ENCODE peak calls at places on chromosomes 12 and 14, in nine cellular contexts. One of them, this sample, is unnamed. For H3K4me1, the result is how much of the 10 kb centered on the place peaks cover.

GRCh38 chr14:51224551-51224950 is 15.5 kb upstream of the TMX1 start:
- DNase-seq in Peyer's patch: no peak
- DNase-seq in mammary epithelial cell: no peak
- DNase-seq in H1: no peak
- DNase-seq in left ventricle myocardium inferior: no peak
- DNase-seq in Panc1: no peak
- DNase-seq in colonic mucosa: no peak
- DNase-seq in ovary: no peak
- DNase-seq in stomach: no peak
- DNase-seq in this sample: no peak

GRCh38 chr12:114976959-114977358 is 293.0 kb upstream of the TBX3 start:
- DNase-seq in stomach: no peak
- DNase-seq in H1: no peak
- DNase-seq in Peyer's patch: no peak
- DNase-seq in left ventricle myocardium inferior: no peak
- DNase-seq in ovary: no peak
- DNase-seq in Panc1: peak
- DNase-seq in colonic mucosa: no peak
- DNase-seq in mammary epithelial cell: peak
- DNase-seq in this sample: no peak

GRCh38 chr12:68042212-68042699 is 53.0 kb downstream of the IFNG-AS1 start:
- DNase-seq in stomach: no peak
- DNase-seq in left ventricle myocardium inferior: no peak
- DNase-seq in ovary: no peak
- DNase-seq in Peyer's patch: peak
- DNase-seq in colonic mucosa: no peak
- DNase-seq in H1: no peak
- DNase-seq in mammary epithelial cell: peak
- DNase-seq in Panc1: no peak
- DNase-seq in this sample: no peak

GRCh38 chr12:24069532-24070395 is 120.3 kb upstream of the SOX5 start:
- DNase-seq in stomach: no peak
- DNase-seq in Panc1: no peak
- DNase-seq in H1: no peak
- DNase-seq in colonic mucosa: peak
- DNase-seq in Peyer's patch: no peak
- DNase-seq in left ventricle myocardium inferior: no peak
- DNase-seq in mammary epithelial cell: peak
- DNase-seq in ovary: no peak
- DNase-seq in this sample: no peak

GRCh38 chr12:68854554-68854953 is 46.6 kb downstream of the MDM2 start:
- DNase-seq in mammary epithelial cell: no peak
- DNase-seq in Panc1: no peak
- DNase-seq in left ventricle myocardium inferior: no peak
- DNase-seq in ovary: no peak
- DNase-seq in colonic mucosa: no peak
- DNase-seq in H1: no peak
- DNase-seq in stomach: no peak
- DNase-seq in Peyer's patch: no peak
- DNase-seq in this sample: no peak

GRCh38 chr14:61280526-61281185 is 482 bp downstream of the TMEM30B start:
- DNase-seq in left ventricle myocardium inferior: peak
- DNase-seq in colonic mucosa: peak
- DNase-seq in Panc1: no peak
- DNase-seq in ovary: peak
- DNase-seq in H1: no peak
- DNase-seq in Peyer's patch: peak
- DNase-seq in mammary epithelial cell: peak
- DNase-seq in stomach: peak
- DNase-seq in this sample: peak

GRCh38 chr12:78835493-78835892 is 29.1 kb upstream of the SYT1 start:
- DNase-seq in H1: no peak
- DNase-seq in Panc1: no peak
- DNase-seq in stomach: no peak
- DNase-seq in left ventricle myocardium inferior: no peak
- DNase-seq in mammary epithelial cell: no peak
- DNase-seq in Peyer's patch: no peak
- DNase-seq in colonic mucosa: no peak
- DNase-seq in ovary: no peak
- DNase-seq in this sample: no peak

GRCh38 chr14:32078794-32079663 is 1.9 kb downstream of the ARHGAP5 start:
- DNase-seq in left ventricle myocardium inferior: no peak
- DNase-seq in H1: no peak
- DNase-seq in Panc1: no peak
- DNase-seq in mammary epithelial cell: peak
- DNase-seq in stomach: no peak
- DNase-seq in ovary: no peak
- DNase-seq in colonic mucosa: no peak
- DNase-seq in Peyer's patch: no peak
- DNase-seq in this sample: no peak

GRCh38 chr12:95980437-95980836 is 15.7 kb downstream of the HAL start:
- DNase-seq in left ventricle myocardium inferior: no peak
- DNase-seq in colonic mucosa: no peak
- DNase-seq in Panc1: no peak
- DNase-seq in stomach: no peak
- DNase-seq in mammary epithelial cell: no peak
- DNase-seq in ovary: no peak
- DNase-seq in H1: no peak
- DNase-seq in Peyer's patch: no peak
- DNase-seq in this sample: no peak

DNA sequence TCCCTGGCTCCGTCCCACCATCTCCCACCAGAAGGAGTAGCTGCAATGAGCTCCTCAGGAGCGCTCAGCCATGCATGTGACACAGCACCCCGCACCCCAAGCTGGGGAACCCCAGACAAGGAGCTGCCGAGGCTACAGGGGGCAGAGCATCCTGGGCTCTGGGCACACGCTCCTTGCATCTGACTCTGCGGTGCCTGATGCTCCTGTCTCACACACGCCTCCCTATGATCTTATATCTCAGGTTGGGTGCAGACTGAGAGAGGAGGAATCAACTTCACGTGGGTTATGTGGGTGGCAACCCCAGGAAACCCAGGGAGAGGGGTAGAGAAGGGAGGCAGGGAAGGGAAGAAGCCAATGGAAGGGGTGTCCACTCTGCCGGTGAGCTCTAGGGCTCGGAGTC is 60.0 kb downstream of the CCNK start:
- DNase-seq in Peyer's patch: no peak
- DNase-seq in left ventricle myocardium inferior: no peak
- DNase-seq in stomach: no peak
- DNase-seq in colonic mucosa: no peak
- DNase-seq in H1: no peak
- DNase-seq in mammary epithelial cell: no peak
- DNase-seq in Panc1: no peak
- DNase-seq in ovary: no peak
- DNase-seq in this sample: no peak
- H3K27ac ChIP-seq in Peyer's patch: no peak
- H3K27ac ChIP-seq in left ventricle myocardium inferior: no peak
- H3K27ac ChIP-seq in stomach: no peak
- H3K27ac ChIP-seq in colonic mucosa: no peak
- H3K27ac ChIP-seq in H1: no peak
- H3K27ac ChIP-seq in mammary epithelial cell: no peak
- H3K27ac ChIP-seq in Panc1: peak
- H3K27ac ChIP-seq in ovary: no peak
- H3K27ac ChIP-seq in this sample: no peak

GRCh38 chr12:123059501-123059900 is 79.0 kb downstream of the ARL6IP4 start:
- DNase-seq in mammary epithelial cell: no peak
- DNase-seq in Panc1: no peak
- DNase-seq in H1: no peak
- DNase-seq in ovary: no peak
- DNase-seq in Peyer's patch: no peak
- DNase-seq in stomach: no peak
- DNase-seq in left ventricle myocardium inferior: no peak
- DNase-seq in colonic mucosa: no peak
- DNase-seq in this sample: no peak

GRCh38 chr12:123057505-123058265 is 77.2 kb downstream of the ARL6IP4 start:
- DNase-seq in mammary epithelial cell: no peak
- DNase-seq in colonic mucosa: no peak
- DNase-seq in stomach: no peak
- DNase-seq in Peyer's patch: no peak
- DNase-seq in ovary: no peak
- DNase-seq in H1: no peak
- DNase-seq in left ventricle myocardium inferior: no peak
- DNase-seq in Panc1: no peak
- DNase-seq in this sample: no peak

GRCh38 chr12:123056709-123057108 is 76.2 kb downstream of the ARL6IP4 start:
- DNase-seq in stomach: no peak
- DNase-seq in left ventricle myocardium inferior: no peak
- DNase-seq in Panc1: no peak
- DNase-seq in H1: no peak
- DNase-seq in colonic mucosa: no peak
- DNase-seq in Peyer's patch: no peak
- DNase-seq in ovary: no peak
- DNase-seq in mammary epithelial cell: no peak
- DNase-seq in this sample: no peak

GRCh38 chr12:123058471-123058870 is 78.0 kb downstream of the ARL6IP4 start:
- DNase-seq in colonic mucosa: no peak
- DNase-seq in H1: no peak
- DNase-seq in stomach: no peak
- DNase-seq in mammary epithelial cell: no peak
- DNase-seq in ovary: no peak
- DNase-seq in Peyer's patch: no peak
- DNase-seq in left ventricle myocardium inferior: no peak
- DNase-seq in Panc1: no peak
- DNase-seq in this sample: no peak

GRCh38 chr12:123058980-123059379 is 78.5 kb downstream of the ARL6IP4 start:
- DNase-seq in mammary epithelial cell: no peak
- DNase-seq in H1: no peak
- DNase-seq in ovary: peak
- DNase-seq in left ventricle myocardium inferior: no peak
- DNase-seq in colonic mucosa: no peak
- DNase-seq in stomach: no peak
- DNase-seq in Panc1: no peak
- DNase-seq in Peyer's patch: no peak
- DNase-seq in this sample: no peak
- H3K4me1 ChIP-seq in mammary epithelial cell: under half
- H3K4me1 ChIP-seq in H1: under half
- H3K4me1 ChIP-seq in ovary: under half
- H3K4me1 ChIP-seq in left ventricle myocardium inferior: half or more
- H3K4me1 ChIP-seq in colonic mucosa: under half
- H3K4me1 ChIP-seq in stomach: half or more
- H3K4me1 ChIP-seq in Panc1: under half
- H3K4me1 ChIP-seq in Peyer's patch: under half
- H3K4me1 ChIP-seq in this sample: under half

DNA sequence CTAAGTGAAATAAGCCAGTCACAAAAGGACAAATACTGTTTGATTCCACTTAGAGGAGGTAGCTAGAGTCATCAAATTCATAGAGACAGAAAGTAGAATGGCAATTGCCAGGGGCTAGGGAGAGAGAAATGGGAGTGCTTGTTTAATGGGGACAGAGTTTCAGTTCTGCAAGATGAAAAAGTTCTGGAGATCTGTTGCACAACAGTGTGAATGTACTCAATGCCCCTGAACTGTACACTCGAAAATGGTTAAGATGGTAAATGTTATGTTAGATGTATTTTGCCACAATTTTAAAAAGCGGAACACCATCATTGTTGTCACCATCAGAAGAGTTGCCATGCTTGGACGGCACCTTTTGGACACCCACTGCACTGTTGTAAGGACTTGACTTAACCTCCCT is 106.9 kb downstream of the SCARB1 start:
- DNase-seq in ovary: no peak
- DNase-seq in colonic mucosa: no peak
- DNase-seq in Peyer's patch: no peak
- DNase-seq in left ventricle myocardium inferior: no peak
- DNase-seq in H1: no peak
- DNase-seq in Panc1: no peak
- DNase-seq in mammary epithelial cell: no peak
- DNase-seq in stomach: no peak
- DNase-seq in this sample: no peak
- H3K27ac ChIP-seq in ovary: no peak
- H3K27ac ChIP-seq in colonic mucosa: peak
- H3K27ac ChIP-seq in Peyer's patch: no peak
- H3K27ac ChIP-seq in left ventricle myocardium inferior: peak
- H3K27ac ChIP-seq in H1: no peak
- H3K27ac ChIP-seq in Panc1: no peak
- H3K27ac ChIP-seq in mammary epithelial cell: no peak
- H3K27ac ChIP-seq in stomach: peak
- H3K27ac ChIP-seq in this sample: no peak

GRCh38 chr12:2283480-2283879 is 230.7 kb downstream of the CACNA1C start:
- DNase-seq in left ventricle myocardium inferior: no peak
- DNase-seq in Peyer's patch: no peak
- DNase-seq in ovary: no peak
- DNase-seq in mammary epithelial cell: no peak
- DNase-seq in Panc1: no peak
- DNase-seq in stomach: no peak
- DNase-seq in H1: no peak
- DNase-seq in colonic mucosa: no peak
- DNase-seq in this sample: no peak

GRCh38 chr12:2283910-2284309 is 231.1 kb downstream of the CACNA1C start:
- DNase-seq in Peyer's patch: no peak
- DNase-seq in colonic mucosa: no peak
- DNase-seq in ovary: no peak
- DNase-seq in stomach: no peak
- DNase-seq in mammary epithelial cell: no peak
- DNase-seq in H1: no peak
- DNase-seq in Panc1: no peak
- DNase-seq in left ventricle myocardium inferior: no peak
- DNase-seq in this sample: no peak

GRCh38 chr12:2284857-2285256 is 232.1 kb downstream of the CACNA1C start:
- DNase-seq in Peyer's patch: peak
- DNase-seq in H1: peak
- DNase-seq in colonic mucosa: peak
- DNase-seq in ovary: peak
- DNase-seq in mammary epithelial cell: peak
- DNase-seq in stomach: peak
- DNase-seq in left ventricle myocardium inferior: peak
- DNase-seq in Panc1: peak
- DNase-seq in this sample: peak

GRCh38 chr12:2285462-2285861 is 232.7 kb downstream of the CACNA1C start:
- DNase-seq in stomach: no peak
- DNase-seq in ovary: no peak
- DNase-seq in Peyer's patch: no peak
- DNase-seq in colonic mucosa: no peak
- DNase-seq in mammary epithelial cell: no peak
- DNase-seq in Panc1: no peak
- DNase-seq in H1: no peak
- DNase-seq in left ventricle myocardium inferior: no peak
- DNase-seq in this sample: no peak

DNA sequence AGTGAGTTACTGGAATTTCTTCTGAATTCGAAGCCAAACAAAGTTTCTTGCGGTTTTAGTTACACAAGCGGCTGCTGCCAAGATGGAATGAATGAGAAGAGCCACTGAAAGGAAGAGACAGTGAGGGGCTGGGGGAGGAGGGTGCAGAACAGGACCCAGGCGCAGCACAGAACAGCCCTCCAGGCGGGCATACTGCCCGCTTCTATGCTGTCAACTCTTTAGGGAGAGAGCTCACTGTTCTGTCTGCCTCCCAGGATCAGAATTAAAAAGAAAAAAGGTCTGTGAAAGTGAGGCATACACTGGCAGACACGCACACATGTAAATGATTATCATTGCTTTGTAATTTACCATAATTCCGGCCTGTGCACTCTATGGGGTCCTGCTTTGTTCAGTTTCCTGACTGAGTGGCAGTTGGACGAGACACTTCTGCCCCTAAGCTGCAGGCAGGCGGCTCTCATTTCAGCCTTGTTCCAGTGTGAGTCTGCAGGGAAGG is 231.6 kb downstream of the CACNA1C start:
- DNase-seq in Panc1: no peak
- DNase-seq in Peyer's patch: no peak
- DNase-seq in ovary: no peak
- DNase-seq in H1: no peak
- DNase-seq in mammary epithelial cell: no peak
- DNase-seq in stomach: no peak
- DNase-seq in colonic mucosa: no peak
- DNase-seq in left ventricle myocardium inferior: no peak
- DNase-seq in this sample: no peak
- H3K4me1 ChIP-seq in Panc1: under half
- H3K4me1 ChIP-seq in Peyer's patch: under half
- H3K4me1 ChIP-seq in ovary: under half
- H3K4me1 ChIP-seq in H1: under half
- H3K4me1 ChIP-seq in mammary epithelial cell: under half
- H3K4me1 ChIP-seq in stomach: half or more
- H3K4me1 ChIP-seq in colonic mucosa: under half
- H3K4me1 ChIP-seq in left ventricle myocardium inferior: half or more
- H3K4me1 ChIP-seq in this sample: under half